ENCODE peak calls at places on chromosomes 2 and 18, in five cellular contexts. C, I, O, B and S are unnamed samples.

GRCh38 chr18:62033756-62034155 is 140.9 kb upstream of the RNF152 start:
- DNase-seq in C (no peak), I (no peak), O (no peak), B (no peak), S (no peak)

GRCh38 chr2:37457401-37457901 is 113.0 kb downstream of the QPCT start:
- DNase-seq in C (no peak), I (no peak), O (peak; percentile 39), B (no peak), S (no peak)

GRCh38 chr2:188478724-188479123 is 187.1 kb downstream of the GULP1 start:
- DNase-seq in C (no peak), I (no peak), O (no peak), B (no peak), S (no peak)

GRCh38 chr2:119282139-119282965 is 58.7 kb downstream of the STEAP3 start:
- DNase-seq in C (no peak), I (no peak), O (no peak), B (peak; percentile 12), S (no peak)

GRCh38 chr2:55966431-55967118 is 43.0 kb upstream of the EFEMP1 start:
- DNase-seq in C (no peak), I (no peak), O (no peak), B (no peak), S (no peak)

GRCh38 chr2:171307560-171307959 is 126.2 kb downstream of the METTL8 start:
- DNase-seq in C (no peak), I (no peak), O (no peak), B (no peak), S (no peak)

GRCh38 chr2:137183206-137183605 is 417.9 kb downstream of the THSD7B start:
- DNase-seq in C (no peak), I (no peak), O (no peak), B (no peak), S (no peak)

GRCh38 chr2:238264072-238264460 is 24.2 kb upstream of the HES6 start:
- DNase-seq in C (no peak), I (no peak), O (no peak), B (no peak), S (no peak)

GRCh38 chr2:88698498-88699233 is 7.2 kb downstream of the RPIA start:
- DNase-seq in C (no peak), I (no peak), O (no peak), B (peak; percentile 43), S (no peak)

GRCh38 chr2:181780159-181781081 is 100.1 kb upstream of the NEUROD1 start:
- DNase-seq in C (no peak), I (no peak), O (peak; percentile 83), B (peak; percentile 73), S (no peak)

GRCh38 chr2:169819106-169819505 is 5.6 kb downstream of the METTL5 start:
- DNase-seq in C (no peak), I (no peak), O (peak; percentile 25), B (no peak), S (no peak)

GRCh38 chr2:151289972-151290335 is 486 bp upstream of the NMI start:
- DNase-seq in C (no peak), I (no peak), O (peak; percentile 92), B (peak; percentile 99), S (no peak)

GRCh38 chr18:4251873-4252272 is 203.2 kb downstream of the DLGAP1 start:
- DNase-seq in C (no peak), I (no peak), O (no peak), B (no peak), S (no peak)

GRCh38 chr2:171404258-171404657 is 29.5 kb downstream of the METTL8 start:
- DNase-seq in C (no peak), I (no peak), O (peak; percentile 64), B (peak; percentile 70), S (no peak)

GRCh38 chr2:7766302-7766701 is 849.1 kb downstream of the RNF144A start:
- DNase-seq in C (no peak), I (no peak), O (no peak), B (no peak), S (no peak)

GRCh38 chr18:41150316-41150715 is 804.7 kb upstream of the PIK3C3 start:
- DNase-seq in C (no peak), I (no peak), O (no peak), B (no peak), S (no peak)

GRCh38 chr2:25756444-25757022 is 83.2 kb upstream of the DTNB start:
- DNase-seq in C (no peak), I (no peak), O (no peak), B (no peak), S (no peak)

GRCh38 chr2:120349125-120349921 is 3.4 kb downstream of the INHBB start:
- DNase-seq in C (no peak), I (no peak), O (no peak), B (no peak), S (no peak)
- H2BK12ac ChIP-seq in C (peak overlapping the region; percentile 84), I (no peak overlapping the region), O (no peak overlapping the region), B (no peak overlapping the region), S (no peak overlapping the region)

GRCh38 chr2:28463211-28463610 is 32.6 kb upstream of the PLB1 start:
- DNase-seq in C (no peak), I (no peak), O (no peak), B (no peak), S (no peak)
- H2AK5ac ChIP-seq in C (no peak overlapping the region), I (no peak overlapping the region), O (no peak overlapping the region), B (no peak overlapping the region), S (no peak overlapping the region)

GRCh38 chr18:10072659-10073309 is 159.0 kb downstream of the VAPA start:
- DNase-seq in C (no peak), I (no peak), O (peak; percentile 92), B (peak; percentile 18), S (no peak)

GRCh38 chr18:10064267-10064666 is 150.5 kb downstream of the VAPA start:
- DNase-seq in C (no peak), I (no peak), O (no peak), B (no peak), S (no peak)

GRCh38 chr18:10065296-10065695 is 151.5 kb downstream of the VAPA start:
- DNase-seq in C (no peak), I (no peak), O (no peak), B (no peak), S (no peak)

GRCh38 chr18:10070581-10071000 is 156.8 kb downstream of the VAPA start:
- DNase-seq in C (no peak), I (no peak), O (peak; percentile 22), B (no peak), S (no peak)

DNA sequence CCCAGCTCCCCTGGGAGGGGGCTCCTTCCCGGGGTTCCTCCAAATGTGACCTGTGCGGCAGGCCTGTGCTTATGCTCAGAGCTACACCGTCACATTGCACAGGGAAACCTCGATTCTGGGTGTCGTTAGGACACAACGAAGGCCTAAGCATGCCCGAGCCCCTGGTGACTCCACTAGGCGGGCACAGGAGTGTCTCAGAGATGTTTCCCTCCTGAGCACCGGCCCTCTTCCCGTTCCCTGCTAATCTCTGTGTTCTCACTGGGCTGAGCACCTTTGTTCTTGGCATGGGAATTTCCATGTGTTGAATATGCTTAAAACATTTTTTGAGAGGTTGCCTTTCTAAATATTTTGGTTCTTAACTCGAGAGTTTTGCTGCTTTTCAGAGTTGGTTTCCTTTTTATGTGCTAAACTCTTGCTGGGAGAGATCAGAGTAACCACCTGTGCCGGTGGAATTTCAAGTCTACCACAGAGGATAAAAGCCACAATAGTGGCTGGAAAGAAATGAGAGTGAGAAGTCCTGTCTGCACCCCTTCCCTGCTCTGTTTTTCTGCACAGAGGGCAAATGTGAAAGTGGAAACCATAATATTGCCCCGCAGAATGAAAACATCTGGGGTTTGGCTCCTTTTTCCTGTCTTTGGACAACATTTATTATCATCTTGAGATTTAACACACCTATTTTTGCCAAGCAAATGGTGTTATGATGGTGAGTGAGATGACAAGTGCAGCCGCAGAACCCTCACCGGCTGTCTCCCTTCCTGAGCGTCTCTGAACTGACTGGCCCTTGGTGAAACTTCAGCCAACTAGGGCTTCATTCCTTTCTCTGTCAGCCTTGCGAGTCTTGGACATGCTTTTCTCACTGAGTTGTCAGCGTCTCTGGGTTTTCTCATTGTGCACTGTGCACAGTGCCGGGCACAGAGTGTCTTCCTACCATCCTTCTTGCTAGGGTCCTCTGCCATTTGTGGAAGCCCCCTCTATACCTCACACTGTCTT is 154.1 kb downstream of the VAPA start:
- DNase-seq in C (no peak), I (no peak), O (no peak), B (no peak), S (no peak)
- H3K14ac ChIP-seq in C (no peak overlapping the region), I (no peak overlapping the region), O (no peak overlapping the region), B (no peak overlapping the region), S (no peak overlapping the region)

GRCh38 chr18:63951302-63951705 is 2.2 kb downstream of the HMSD start:
- DNase-seq in C (no peak), I (no peak), O (peak; percentile 50), B (no peak), S (no peak)

GRCh38 chr18:63949068-63949737 is at the start of gene HMSD:
- DNase-seq in C (peak; percentile 83), I (peak; percentile 35), O (peak; percentile 79), B (peak; percentile 64), S (peak; percentile 91)

DNA sequence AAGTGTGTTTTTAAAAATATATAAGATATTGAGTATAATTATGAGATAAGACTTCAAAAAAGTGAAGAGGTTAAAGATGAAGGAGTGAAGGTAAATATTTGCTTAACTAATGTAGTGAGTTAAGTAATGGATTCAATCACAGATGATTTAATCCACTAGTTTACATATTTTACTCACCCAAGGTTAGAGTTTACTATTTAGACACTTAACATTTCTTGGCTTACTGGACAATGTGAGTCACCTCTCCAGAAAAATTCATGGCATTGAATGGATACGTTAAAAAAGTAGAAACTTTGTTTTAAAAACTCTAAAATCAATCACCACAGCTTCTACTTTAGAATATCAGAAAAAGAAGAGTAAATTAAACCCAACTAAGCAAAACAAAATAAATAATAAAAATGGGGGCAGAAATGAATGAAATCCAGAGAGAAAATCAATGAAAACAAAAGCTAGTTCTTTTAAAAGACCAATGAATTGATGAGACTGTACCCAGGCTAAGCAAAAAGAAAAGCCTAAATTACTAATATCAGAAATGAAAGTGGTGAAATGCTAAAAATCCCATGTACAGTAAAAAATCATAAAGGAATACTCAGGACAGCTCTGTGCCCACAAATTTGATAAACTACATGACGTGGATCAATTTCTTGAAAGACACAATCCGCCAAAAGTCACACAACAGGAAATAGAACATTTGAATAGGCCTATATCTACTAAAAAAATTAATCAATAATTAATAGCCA is 1.9 kb upstream of the HMSD start:
- DNase-seq in C (no peak), I (no peak), O (peak; percentile 44), B (peak; percentile 28), S (no peak)
- H2BK12ac ChIP-seq in C (no peak overlapping the region), I (no peak overlapping the region), O (no peak overlapping the region), B (no peak overlapping the region), S (no peak overlapping the region)

GRCh38 chr2:84959045-84959493 is 11.9 kb upstream of the KCMF1 start:
- DNase-seq in C (no peak), I (no peak), O (peak; percentile 85), B (peak; percentile 78), S (no peak)
- H2AK5ac ChIP-seq in C (peak overlapping the region; percentile 87), I (no peak overlapping the region), O (peak overlapping the region; percentile 96), B (no peak overlapping the region), S (peak overlapping the region; percentile 99)